ENCODE peak calls at places on chromosomes 11 and 22, in five cellular contexts. K is mesendoderm, J is IMR-90, R is H9, S is mesenchymal stem cell. N is an unnamed sample.

GRCh38 chr11:75347781-75348613 is 3.5 kb downstream of the ARRB1 start:
- DNase-seq in J (peak; percentile 98), K (no peak), R (peak; percentile 30), S (peak; percentile 98), N (no peak)

GRCh38 chr11:66070604-66071325 is 693 bp downstream of the PACS1 start:
- DNase-seq in J (peak; percentile 28), S (peak; percentile 56), K (peak; percentile 36), R (peak; percentile 44), N (no peak)

GRCh38 chr11:35330156-35330889 is 89.0 kb downstream of the SLC1A2 start:
- DNase-seq in S (no peak), R (peak; percentile 68), K (peak; percentile 54), J (no peak), N (no peak)

GRCh38 chr11:128860571-128861361 is 6.3 kb downstream of the KCNJ1 start:
- DNase-seq in K (no peak), R (no peak), S (no peak), J (peak; percentile 7), N (no peak)

GRCh38 chr11:18192988-18193387 is 20.4 kb downstream of the MRGPRX4 start:
- DNase-seq in K (peak; percentile 79), J (no peak), R (peak; percentile 72), S (no peak), N (no peak)

GRCh38 chr11:44018127-44018521 is 29.7 kb upstream of the ACCSL start:
- DNase-seq in J (no peak), S (no peak), K (no peak), R (peak; percentile 22), N (no peak)

GRCh38 chr22:22951035-22951434 is 63.4 kb downstream of the IGLL5 start:
- DNase-seq in J (no peak), S (no peak), R (no peak), K (no peak), N (no peak)

GRCh38 chr11:9003573-9004309 is at the start of gene NRIP3:
- DNase-seq in K (peak; percentile 66), R (peak; percentile 61), J (peak; percentile 52), S (peak; percentile 87), N (peak; percentile 66)

GRCh38 chr11:68535098-68535497 is 74.5 kb downstream of the PPP6R3 start:
- DNase-seq in R (no peak), S (no peak), J (no peak), K (no peak), N (no peak)

GRCh38 chr11:86193297-86194095 is 51.1 kb upstream of the EED start:
- DNase-seq in S (peak; percentile 80), J (peak; percentile 80), R (peak; percentile 81), K (peak; percentile 93), N (peak; percentile 33)

GRCh38 chr22:46028069-46028991 is 51.4 kb upstream of the WNT7B start:
- DNase-seq in S (no peak), K (no peak), J (no peak), R (no peak), N (no peak)

GRCh38 chr22:20981787-20982562 is at the start of gene LZTR1:
- DNase-seq in J (peak; percentile 82), S (peak; percentile 87), R (peak; percentile 81), K (peak; percentile 90), N (peak; percentile 80)

GRCh38 chr22:19517171-19517500 is 7.1 kb downstream of the CLDN5 start:
- DNase-seq in J (no peak), K (no peak), R (no peak), S (no peak), N (no peak)

GRCh38 chr11:118198370-118198769 is 21.9 kb upstream of the SCN2B start:
- DNase-seq in K (peak; percentile 66), S (peak; percentile 55), J (peak; percentile 44), R (peak; percentile 77), N (no peak)

GRCh38 chr11:209275-210121 is 2.0 kb downstream of the RIC8A start:
- DNase-seq in K (peak; percentile 29), R (no peak), J (no peak), S (peak; percentile 44), N (no peak)

GRCh38 chr11:39221739-39222138 is 2237.7 kb downstream of the LRRC4C start:
- DNase-seq in S (no peak), R (no peak), K (no peak), J (no peak), N (no peak)

GRCh38 chr11:69014084-69014935 is 1.3 kb upstream of the MRGPRF start:
- DNase-seq in J (peak; percentile 82), S (peak; percentile 87), K (no peak), R (peak; percentile 50), N (no peak)

GRCh38 chr11:33997473-33998347 is 53.8 kb upstream of the CAPRIN1 start:
- DNase-seq in R (no peak), K (peak; percentile 39), S (peak; percentile 16), J (no peak), N (no peak)

GRCh38 chr11:35968386-35969088 is 24.7 kb downstream of the LDLRAD3 start:
- DNase-seq in J (peak; percentile 33), S (peak; percentile 37), R (no peak), K (peak; percentile 23), N (no peak)

GRCh38 chr22:26143801-26144325 is 25.4 kb upstream of the SEZ6L start:
- DNase-seq in R (no peak), S (no peak), J (no peak), K (no peak), N (no peak)

GRCh38 chr22:47394504-47395440 is 632.3 kb downstream of the TBC1D22A start:
- DNase-seq in K (no peak), R (no peak), S (no peak), J (no peak), N (no peak)

GRCh38 chr22:30694171-30694637 is 470 bp upstream of the OSBP2 start:
- DNase-seq in J (peak; percentile 35), R (peak; percentile 76), K (peak; percentile 58), S (peak; percentile 11), N (peak; percentile 40)

GRCh38 chr11:103682318-103683184 is 353.9 kb upstream of the DDI1 start:
- DNase-seq in J (peak; percentile 75), K (peak; percentile 89), S (peak; percentile 74), R (peak; percentile 87), N (peak; percentile 70)

GRCh38 chr22:34975721-34976120 is 90.2 kb upstream of the ISX start:
- DNase-seq in J (no peak), K (peak; percentile 64), R (peak; percentile 44), S (no peak), N (no peak)

GRCh38 chr22:21937821-21938070 is 14.9 kb downstream of the PPM1F start:
- DNase-seq in R (no peak), S (no peak), K (no peak), J (peak; percentile 94), N (no peak)

GRCh38 chr11:10490398-10491232 is 35.6 kb downstream of the AMPD3 start:
- DNase-seq in R (peak; percentile 27), J (peak; percentile 99), S (peak; percentile 99), K (peak; percentile 65), N (peak; percentile 37)

DNA sequence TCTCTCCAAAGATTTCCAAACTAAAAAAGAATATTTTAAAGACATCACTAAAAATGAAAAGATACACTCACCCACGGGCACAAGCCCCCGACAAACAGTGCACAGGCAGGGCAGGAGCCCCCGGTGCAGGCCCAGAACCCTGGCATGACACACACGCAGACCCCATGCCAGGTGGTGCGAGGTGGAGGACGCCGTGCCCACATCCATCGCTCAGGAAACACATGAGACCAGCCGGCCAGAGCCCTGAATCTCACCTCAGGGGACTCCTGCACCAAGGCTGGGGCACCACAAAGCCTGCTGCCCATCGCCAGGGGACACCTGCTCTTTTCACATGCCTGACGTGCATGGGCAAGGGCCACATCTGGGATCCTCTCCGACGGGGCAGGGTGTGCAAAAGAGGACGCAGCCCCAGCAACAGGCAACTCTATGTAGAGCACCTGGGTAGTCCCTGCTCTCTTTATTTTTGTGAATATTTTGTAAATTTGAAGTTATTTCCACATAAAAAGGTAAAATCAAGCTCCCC is 13.4 kb downstream of the BRD1 start:
- DNase-seq in R (no peak), K (no peak), S (no peak), J (no peak), N (no peak)
- H3K18ac ChIP-seq in R (no peak overlapping the region), K (no peak overlapping the region), S (no peak overlapping the region), J (no peak overlapping the region), N (no peak overlapping the region)

DNA sequence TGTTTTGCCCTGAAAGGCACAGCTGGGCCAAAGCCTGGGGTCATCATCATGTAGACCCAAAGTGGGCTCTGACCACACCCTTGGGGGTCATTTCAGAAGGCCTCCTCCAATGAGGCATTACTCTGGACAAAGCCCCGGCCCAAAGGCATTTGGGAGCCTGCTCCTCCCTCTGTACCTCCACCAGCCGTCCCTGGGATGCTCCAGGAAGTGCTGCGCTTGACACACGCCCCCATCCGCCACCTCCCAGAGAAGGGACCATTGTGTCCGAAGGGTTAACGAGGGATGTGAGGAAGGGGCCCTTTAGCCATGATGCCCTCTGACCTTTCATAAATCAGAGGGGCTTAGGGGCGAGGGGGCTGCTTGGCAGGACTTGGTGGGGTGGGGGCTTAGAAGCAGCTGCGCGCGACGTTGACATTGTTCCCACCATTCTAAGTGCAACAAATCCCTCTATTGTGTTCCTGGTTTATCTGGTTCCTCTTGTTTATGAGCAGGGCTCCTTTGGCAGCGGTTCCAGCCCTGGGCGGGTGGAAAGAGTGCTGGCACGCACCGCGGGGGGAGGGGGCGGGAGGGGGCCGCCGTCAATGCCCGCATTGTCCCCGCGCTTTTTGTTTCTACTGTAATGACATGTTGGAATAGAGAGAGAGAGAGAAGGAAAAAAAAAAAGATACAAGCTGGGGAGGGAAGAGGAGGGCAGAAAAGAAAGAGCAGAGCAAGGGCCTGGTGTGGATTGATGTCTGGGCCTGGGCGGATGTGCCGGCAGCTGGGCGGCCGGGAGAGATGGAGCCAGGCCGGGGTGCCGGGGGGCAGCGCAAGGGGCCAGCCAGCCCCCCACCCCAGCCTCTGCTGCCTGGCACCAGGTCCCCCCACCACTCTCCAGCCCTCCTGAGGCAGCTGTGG is 32.1 kb upstream of the SOX10 start:
- DNase-seq in S (no peak), J (peak; percentile 58), K (peak; percentile 38), R (no peak), N (peak; percentile 44)
- H2BK5ac ChIP-seq in S (no peak overlapping the region), J (no peak overlapping the region), K (no peak overlapping the region), R (no peak overlapping the region), N (peak overlapping the region; percentile 11)

DNA sequence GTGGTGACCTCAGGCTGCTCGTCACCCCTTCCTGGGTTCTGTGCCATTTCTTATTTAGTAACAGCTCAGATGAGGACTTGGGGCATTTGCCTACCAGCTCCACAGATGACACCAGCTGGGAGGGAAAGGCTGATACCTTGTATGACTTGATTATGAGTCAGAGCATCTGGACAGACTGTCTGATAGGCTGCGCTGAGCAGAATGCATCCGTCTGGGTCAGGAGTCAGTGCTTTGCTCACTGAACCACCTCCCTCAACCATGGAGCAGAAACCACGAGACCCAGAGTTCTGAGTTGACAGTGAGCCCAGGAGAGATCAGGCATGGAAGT is 6.8 kb downstream of the ST14 start:
- DNase-seq in K (no peak), S (peak; percentile 90), J (peak; percentile 99), R (no peak), N (no peak)
- H3K4me2 ChIP-seq in K (no peak overlapping the region), S (no peak overlapping the region), J (no peak overlapping the region), R (no peak overlapping the region), N (no peak overlapping the region)

GRCh38 chr11:120324932-120325810 is at the start of gene TLCD5:
- DNase-seq in S (peak; percentile 85), R (peak; percentile 94), J (peak; percentile 68), K (peak; percentile 94), N (peak; percentile 76)
- H3K18ac ChIP-seq in S (peak within 1 kb of the TSS; percentile 98), R (peak within 1 kb of the TSS; percentile 46), J (peak within 1 kb of the TSS; percentile 99), K (peak within 1 kb of the TSS; percentile 88), N (peak within 1 kb of the TSS; percentile 94)

GRCh38 chr11:57638811-57639320 is 10.8 kb downstream of the YPEL4 start:
- DNase-seq in S (no peak), K (peak; percentile 45), R (no peak), J (no peak), N (peak; percentile 32)
- H2BK5ac ChIP-seq in S (peak overlapping the region; percentile 98), K (peak overlapping the region; percentile 69), R (peak overlapping the region; percentile 99), J (peak overlapping the region; percentile 98), N (peak overlapping the region; percentile 98)

GRCh38 chr11:64566915-64567882 is 23.8 kb upstream of the SLC22A12 start:
- DNase-seq in S (no peak), R (no peak), J (no peak), K (no peak), N (no peak)
- H3K4me2 ChIP-seq in S (no peak overlapping the region), R (peak overlapping the region; percentile 58), J (no peak overlapping the region), K (no peak overlapping the region), N (no peak overlapping the region)

GRCh38 chr22:28442264-28442950 is 237.2 kb downstream of the TTC28 start:
- DNase-seq in R (peak; percentile 86), K (peak; percentile 92), J (peak; percentile 69), S (peak; percentile 83), N (peak; percentile 58)
- H3K18ac ChIP-seq in R (peak overlapping the region; percentile 81), K (peak overlapping the region; percentile 43), J (peak overlapping the region; percentile 91), S (peak overlapping the region; percentile 97), N (peak overlapping the region; percentile 86)